ENCODE peak calls at places on chromosomes 11 and 22, in four cellular contexts. R is mesenchymal stem cell, Y is upper lobe of left lung, P is WERI-Rb-1. N is an unnamed sample.

GRCh38 chr22:42780070-42780540 is 59.4 kb upstream of the A4GALT start:
- DNase-seq in Y (peak), P (peak), R (peak), N (peak)

GRCh38 chr22:46453006-46453828 is 84.2 kb downstream of the CELSR1 start:
- DNase-seq in P (no peak), Y (peak), R (no peak), N (no peak)

GRCh38 chr11:92083123-92083522 is 141.5 kb upstream of the FAT3 start:
- DNase-seq in Y (no peak), R (no peak), P (no peak), N (no peak)

GRCh38 chr11:34748036-34748435 is 127.1 kb downstream of the EHF start:
- DNase-seq in P (no peak), R (no peak), Y (no peak), N (no peak)

GRCh38 chr11:77136074-77136473 is 8.0 kb downstream of the MYO7A start:
- DNase-seq in R (peak), Y (no peak), P (no peak), N (no peak)

GRCh38 chr22:23117890-23118646 is 23.7 kb downstream of the RSPH14 start:
- DNase-seq in P (no peak), Y (no peak), R (no peak), N (no peak)

GRCh38 chr11:85595285-85595884 is 31.8 kb downstream of the DLG2 start:
- DNase-seq in Y (no peak), P (no peak), R (peak), N (no peak)

GRCh38 chr22:39528080-39528661 is 4.4 kb downstream of the RPS19BP1 start:
- DNase-seq in R (peak), Y (no peak), P (no peak), N (no peak)

GRCh38 chr11:2704896-2705606 is 5.3 kb upstream of the KCNQ1OT1 start:
- DNase-seq in Y (no peak), P (no peak), R (no peak), N (no peak)

GRCh38 chr22:27638329-27639179 is 163.0 kb downstream of the MN1 start:
- DNase-seq in R (no peak), Y (no peak), P (no peak), N (no peak)

GRCh38 chr22:31177420-31178162 is 17.6 kb downstream of the RNF185 start:
- DNase-seq in R (peak), Y (no peak), P (no peak), N (no peak)

GRCh38 chr22:42646569-42647525 is 2.3 kb downstream of the CYB5R3 start:
- DNase-seq in R (no peak), P (no peak), Y (peak), N (no peak)

GRCh38 chr11:73463359-73463758 is 87.2 kb downstream of the RELT start:
- DNase-seq in R (peak), Y (no peak), P (no peak), N (no peak)

GRCh38 chr11:32210601-32211000 is 119.7 kb downstream of the RCN1 start:
- DNase-seq in R (peak), P (no peak), Y (no peak), N (no peak)

GRCh38 chr11:121063728-121064127 is 37.3 kb upstream of the TECTA start:
- DNase-seq in Y (no peak), P (no peak), R (no peak), N (no peak)

GRCh38 chr11:14539867-14540475 is 19.8 kb upstream of the PSMA1 start:
- DNase-seq in Y (no peak), R (no peak), P (no peak), N (no peak)

GRCh38 chr22:27993774-27994350 is 74.8 kb upstream of the PITPNB start:
- DNase-seq in P (no peak), Y (no peak), R (no peak), N (peak)

GRCh38 chr11:120525285-120526085 is 13.9 kb downstream of the GRIK4 start:
- DNase-seq in P (no peak), Y (no peak), R (no peak), N (no peak)

GRCh38 chr11:81869337-81870065 is 864.2 kb downstream of the FAM181B start:
- DNase-seq in P (no peak), R (no peak), Y (peak), N (no peak)

GRCh38 chr11:20373568-20374209 is 10.2 kb downstream of the HTATIP2 start:
- DNase-seq in P (no peak), R (no peak), Y (no peak), N (no peak)

GRCh38 chr11:20374746-20375305 is 11.3 kb downstream of the HTATIP2 start:
- DNase-seq in P (no peak), Y (no peak), R (no peak), N (no peak)

GRCh38 chr11:20372081-20372480 is 8.6 kb downstream of the HTATIP2 start:
- DNase-seq in P (no peak), Y (no peak), R (no peak), N (no peak)

GRCh38 chr11:20373102-20373501 is 9.6 kb downstream of the HTATIP2 start:
- DNase-seq in R (no peak), P (peak), Y (no peak), N (no peak)

GRCh38 chr11:20376162-20376561 is 11.4 kb upstream of the PRMT3 start:
- DNase-seq in Y (no peak), P (no peak), R (no peak), N (no peak)
- H3K27ac ChIP-seq in Y (no peak), P (no peak), R (no peak), N (no peak)

DNA sequence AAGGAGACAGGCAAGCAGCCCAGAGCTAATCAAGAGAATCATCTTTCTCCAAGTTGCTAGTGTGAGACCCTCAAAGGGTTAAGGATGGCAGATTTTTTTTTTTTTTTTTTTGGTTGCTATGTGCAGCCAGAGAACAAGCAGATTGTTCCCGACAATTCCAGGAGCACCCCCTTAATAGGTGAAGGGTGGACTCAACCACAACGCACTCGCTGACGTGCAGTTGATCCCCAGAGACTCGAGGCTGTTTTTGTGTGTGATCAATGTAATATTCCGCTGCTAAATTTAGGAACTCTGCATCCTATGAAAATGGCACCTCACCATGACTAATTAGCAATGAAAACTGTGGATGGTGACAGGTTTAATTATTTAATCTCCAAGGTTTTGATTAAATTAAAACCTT is 789.0 kb downstream of the KCNA4 start:
- DNase-seq in Y (no peak), P (no peak), R (no peak), N (no peak)
- H3K27ac ChIP-seq in Y (no peak), P (no peak), R (no peak), N (no peak)

GRCh38 chr11:44973634-44974401 is 23.1 kb upstream of the TP53I11 start:
- DNase-seq in R (no peak), Y (no peak), P (no peak), N (no peak)
- H3K27ac ChIP-seq in R (no peak), Y (no peak), P (no peak), N (no peak)

GRCh38 chr11:78690588-78690987 is 115.9 kb upstream of the NARS2 start:
- DNase-seq in Y (no peak), R (no peak), P (no peak), N (no peak)

GRCh38 chr11:78691215-78691614 is 116.6 kb upstream of the NARS2 start:
- DNase-seq in P (no peak), R (no peak), Y (no peak), N (no peak)

GRCh38 chr11:78698612-78699011 is 123.9 kb upstream of the NARS2 start:
- DNase-seq in Y (no peak), R (no peak), P (no peak), N (peak)

GRCh38 chr11:78696177-78696576 is 121.5 kb upstream of the NARS2 start:
- DNase-seq in P (no peak), Y (no peak), R (no peak), N (no peak)

DNA sequence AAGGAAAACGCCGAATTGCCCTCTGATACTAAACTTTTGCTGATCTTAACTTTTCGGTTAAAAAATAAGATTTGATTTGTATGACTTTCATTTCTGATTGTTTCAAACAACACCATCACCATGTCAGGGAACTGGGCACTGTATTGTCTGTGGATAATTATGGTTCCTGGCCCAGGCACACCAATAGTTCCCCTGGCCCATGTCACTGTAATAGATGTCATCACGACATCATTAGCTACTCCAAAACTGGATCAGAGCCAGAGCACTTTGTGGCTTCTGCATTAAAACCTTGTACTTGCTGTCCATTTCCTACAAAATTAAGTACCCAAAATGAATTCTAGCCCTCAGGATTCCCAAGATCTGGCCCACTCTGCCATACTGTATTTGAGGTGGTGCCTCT is 119.5 kb upstream of the NARS2 start:
- DNase-seq in P (no peak), R (no peak), Y (no peak), N (no peak)
- H3K27ac ChIP-seq in P (no peak), R (no peak), Y (no peak), N (no peak)

GRCh38 chr11:24697722-24698121 is 200.9 kb downstream of the LUZP2 start:
- DNase-seq in R (peak), P (no peak), Y (no peak), N (no peak)
- H3K27ac ChIP-seq in R (no peak), P (no peak), Y (no peak), N (no peak)